ENCODE peak calls at places on chromosome 16, in nine cellular contexts. Z, H, L, A, F, G, Y, V and P are unnamed samples.
A peak's percentile ranks its signal among the peaks of the same experiment; 100 is the strongest.

GRCh38 chr16:58414938-58415451 is 22.7 kb downstream of the GINS3 start:
- DNase-seq in Z (no peak), V (no peak), F (no peak), Y (no peak), G (no peak), L (no peak), A (no peak), H (no peak), P (no peak)

GRCh38 chr16:49821614-49822282 is 34.2 kb downstream of the ZNF423 start:
- DNase-seq in Y (no peak), G (no peak), F (no peak), Z (no peak), A (no peak), L (no peak), H (no peak), V (no peak), P (no peak)

GRCh38 chr16:4580245-4580644 is 24.1 kb downstream of the C16orf96 start:
- DNase-seq in L (no peak), G (no peak), Y (no peak), A (no peak), F (no peak), Z (no peak), V (no peak), H (no peak), P (no peak)

GRCh38 chr16:78704421-78704820 is 605.0 kb downstream of the WWOX start:
- DNase-seq in A (no peak), Z (no peak), G (no peak), F (no peak), L (no peak), H (no peak), V (no peak), Y (no peak), P (no peak)

GRCh38 chr16:46690281-46691178 is 1.1 kb downstream of the ORC6 start:
- DNase-seq in L (no peak), F (no peak), Z (no peak), H (no peak), Y (no peak), V (no peak), A (no peak), G (no peak), P (no peak)

GRCh38 chr16:77531741-77532140 is 96.9 kb upstream of the ADAMTS18 start:
- DNase-seq in Z (no peak), H (no peak), A (peak; percentile 37), G (no peak), F (no peak), L (no peak), V (no peak), Y (peak; percentile 77), P (peak; percentile 5)

GRCh38 chr16:85720319-85720637 is 30.6 kb downstream of the C16orf74 start:
- DNase-seq in L (no peak), F (no peak), G (peak; percentile 21), Z (no peak), A (peak; percentile 86), H (no peak), V (no peak), Y (no peak), P (peak; percentile 52)

GRCh38 chr16:77759821-77760220 is 28.5 kb upstream of the VAT1L start:
- DNase-seq in A (no peak), G (no peak), L (no peak), F (no peak), Z (no peak), H (no peak), Y (no peak), V (no peak), P (no peak)

GRCh38 chr16:66858740-66859396 is 14.7 kb downstream of the CA7 start:
- DNase-seq in Y (no peak), H (no peak), F (no peak), G (no peak), L (no peak), V (no peak), Z (no peak), A (peak; percentile 52), P (no peak)

GRCh38 chr16:57505169-57505568 is 18.9 kb upstream of the DOK4 start:
- DNase-seq in G (no peak), A (no peak), H (no peak), L (no peak), V (no peak), Z (no peak), F (no peak), Y (no peak), P (no peak)

GRCh38 chr16:20866161-20866772 is 33.9 kb downstream of the DCUN1D3 start:
- DNase-seq in F (no peak), Z (peak; percentile 57), G (peak; percentile 45), L (peak; percentile 27), Y (no peak), A (peak; percentile 88), H (no peak), V (no peak), P (peak; percentile 66)

GRCh38 chr16:80570106-80570478 is 29.3 kb downstream of the DYNLRB2 start:
- DNase-seq in G (no peak), L (no peak), H (no peak), F (no peak), Y (peak; percentile 34), V (no peak), Z (no peak), A (no peak), P (no peak)

GRCh38 chr16:79717324-79717848 is 116.8 kb upstream of the MAF start:
- DNase-seq in H (no peak), F (no peak), Z (no peak), G (no peak), V (no peak), Y (no peak), L (no peak), A (no peak), P (no peak)

GRCh38 chr16:31127182-31127581 is 8.3 kb downstream of the PRSS8 start:
- DNase-seq in V (no peak), Y (no peak), Z (no peak), A (no peak), G (no peak), L (no peak), H (no peak), F (no peak), P (no peak)